ENCODE peak calls at places on chromosome 22, in four cellular contexts. T is WTC11, M is activated B cell treated with CpG ODN at 0.5 μM for 24 hours, V is tibial nerve. K is an unnamed sample.

GRCh38 chr22:31179345-31179744 is 19.4 kb downstream of the RNF185 start:
- DNase-seq in V (no peak), T (no peak), M (no peak), K (no peak)

GRCh38 chr22:42930810-42931420 is 73.8 kb upstream of the ARFGAP3 start:
- DNase-seq in M (peak), V (no peak), T (no peak), K (no peak)

GRCh38 chr22:30705710-30706651 is 11.3 kb downstream of the OSBP2 start:
- DNase-seq in M (no peak), V (no peak), T (no peak), K (no peak)

GRCh38 chr22:27257987-27258386 is 543.6 kb downstream of the MN1 start:
- DNase-seq in V (no peak), M (no peak), T (no peak), K (no peak)

GRCh38 chr22:44753189-44754042 is 1.0 kb downstream of the ARHGAP8 start:
- DNase-seq in V (no peak), T (no peak), M (no peak), K (no peak)

GRCh38 chr22:22060200-22061084 is 77.9 kb upstream of the TOP3B start:
- DNase-seq in V (peak), M (peak), T (peak), K (peak)

GRCh38 chr22:21587803-21588611 is 20.5 kb downstream of the UBE2L3 start:
- DNase-seq in M (peak), V (no peak), T (no peak), K (no peak)

GRCh38 chr22:46058591-46059519 is 81.9 kb upstream of the WNT7B start:
- DNase-seq in M (no peak), V (peak), T (peak), K (no peak)

GRCh38 chr22:37014835-37015586 is 4.2 kb downstream of the TST start:
- DNase-seq in V (no peak), M (no peak), T (no peak), K (no peak)

GRCh38 chr22:38223289-38223960 is 21.6 kb downstream of the MAFF start:
- DNase-seq in M (no peak), V (no peak), T (no peak), K (no peak)
- TF ChIP-seq CTCF in M (no peak), V (no peak), T (no peak), K (no peak)

DNA sequence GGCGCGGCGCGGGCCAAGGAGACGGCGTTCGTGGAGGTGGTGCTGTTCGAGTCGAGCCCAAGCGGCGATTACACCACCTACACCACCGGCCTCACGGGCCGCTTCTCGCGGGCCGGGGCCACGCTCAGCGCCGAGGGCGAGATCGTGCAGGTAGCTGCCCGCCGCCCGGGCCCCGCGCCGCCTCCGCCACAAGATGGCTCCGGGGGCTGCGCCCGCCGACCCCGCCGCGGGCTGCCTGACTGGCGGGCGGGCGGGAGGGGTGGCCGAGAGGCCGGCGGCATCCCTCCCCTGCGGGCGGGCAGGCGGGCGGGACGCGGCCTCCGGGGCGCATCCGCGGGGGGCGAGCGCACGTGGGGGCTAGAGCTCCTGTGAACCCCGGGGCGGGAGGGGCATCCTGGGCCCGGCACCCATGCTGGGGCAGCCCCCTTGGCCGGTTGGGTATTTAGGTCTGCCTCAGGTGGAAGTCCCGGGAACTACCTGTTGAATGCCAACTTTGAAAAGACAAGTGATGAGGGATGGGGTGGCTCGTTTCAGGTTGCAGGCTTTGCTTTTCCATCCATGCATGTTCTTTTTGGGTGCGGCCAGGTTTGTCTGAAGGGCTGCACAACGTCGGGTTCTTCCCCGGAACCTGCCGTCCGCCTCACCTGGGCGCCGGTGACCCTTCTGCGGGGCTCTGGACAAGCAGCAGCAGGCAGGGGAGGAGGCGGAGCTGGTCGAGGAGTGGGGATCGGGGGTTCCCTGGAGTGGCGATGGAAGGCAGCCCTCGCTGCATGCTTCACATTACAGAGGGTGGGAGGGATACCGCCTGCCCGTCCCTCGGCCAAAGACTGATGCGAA is 763 bp downstream of the ZNRF3 start:
- DNase-seq in V (no peak), T (peak), M (peak), K (peak)
- TF ChIP-seq CTCF in V (no peak), T (no peak), M (no peak), K (no peak)

GRCh38 chr22:23888615-23889401 is 5.4 kb upstream of the MIF start:
- DNase-seq in M (no peak), T (no peak), V (no peak), K (no peak)
- TF ChIP-seq CTCF in M (no peak), T (no peak), V (no peak), K (no peak)

GRCh38 chr22:26086359-26086758 is 82.9 kb upstream of the SEZ6L start:
- DNase-seq in M (no peak), V (no peak), T (no peak), K (no peak)
- TF ChIP-seq CTCF in M (no peak), V (no peak), T (no peak), K (no peak)

DNA sequence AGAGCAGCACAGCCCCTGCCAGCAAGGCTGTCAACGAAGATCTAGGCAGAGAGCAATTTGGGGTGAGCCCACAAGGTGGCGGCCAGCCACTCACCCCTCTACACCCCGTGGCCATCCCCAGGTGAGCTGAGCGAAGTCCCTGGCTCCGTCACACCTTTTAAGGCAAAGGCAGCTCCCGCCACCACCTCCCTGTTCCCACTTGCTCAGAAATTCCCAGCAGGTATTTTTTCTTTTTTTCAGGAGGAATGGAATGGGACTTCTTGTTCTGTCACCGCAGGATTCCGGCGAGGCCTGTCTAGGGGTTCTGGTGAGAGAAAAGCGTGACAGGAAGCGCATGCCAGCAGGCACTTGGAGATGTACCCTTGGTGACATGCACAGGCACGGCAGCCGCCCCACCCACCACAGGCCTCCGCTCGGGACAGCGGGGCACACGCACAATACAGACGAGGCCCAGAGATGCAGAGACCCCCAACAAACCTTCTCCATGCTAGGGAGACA is 10.0 kb downstream of the RPL3 start:
- DNase-seq in T (peak), V (no peak), M (no peak), K (no peak)
- TF ChIP-seq CTCF in T (no peak), V (no peak), M (no peak), K (no peak)